ENCODE peak calls at places on chromosomes 13 and 19, in six cellular contexts. L is breast epithelium, J is H9, D is fibroblast of lung, V is GM13977, B is psoas muscle. T is an unnamed sample.

GRCh38 chr19:31232871-31233270 is 116.4 kb downstream of the TSHZ3 start:
- DNase-seq in L (no peak), J (no peak), D (peak), V (no peak), B (no peak), T (no peak)

GRCh38 chr13:106580551-106580950 is 12.6 kb upstream of the ARGLU1 start:
- DNase-seq in L (no peak), J (no peak), D (no peak), V (no peak), B (no peak), T (no peak)

GRCh38 chr13:47121092-47121763 is 224.4 kb upstream of the HTR2A start:
- DNase-seq in L (no peak), J (no peak), D (no peak), V (no peak), B (no peak), T (no peak)

GRCh38 chr19:14333101-14333871 is 48.0 kb upstream of the ADGRE5 start:
- DNase-seq in L (no peak), J (peak), D (peak), V (peak), B (no peak), T (peak)

GRCh38 chr13:32246468-32246867 is 68.7 kb downstream of the ZAR1L start:
- DNase-seq in L (peak), J (peak), D (peak), V (peak), B (no peak), T (peak)

GRCh38 chr19:54179921-54180452 is 7.0 kb upstream of the TMC4 start:
- DNase-seq in L (no peak), J (peak), D (peak), V (no peak), B (no peak), T (peak)

GRCh38 chr19:17479325-17479791 is 9.0 kb downstream of the SLC27A1 start:
- DNase-seq in L (no peak), J (no peak), D (peak), V (peak), B (no peak), T (no peak)

GRCh38 chr13:106619688-106620555 is 52.0 kb upstream of the ARGLU1 start:
- DNase-seq in L (no peak), J (peak), D (peak), V (peak), B (no peak), T (peak)

GRCh38 chr13:101053289-101053688 is 363.0 kb downstream of the NALCN start:
- DNase-seq in L (no peak), J (no peak), D (no peak), V (no peak), B (no peak), T (no peak)

GRCh38 chr19:33629826-33630375 is 8.1 kb downstream of the CHST8 start:
- DNase-seq in L (no peak), J (peak), D (no peak), V (no peak), B (no peak), T (no peak)

GRCh38 chr13:93476175-93476574 is 249.6 kb downstream of the GPC6 start:
- DNase-seq in L (no peak), J (no peak), D (peak), V (no peak), B (no peak), T (no peak)

GRCh38 chr13:52446265-52446664 is 4.2 kb downstream of the VPS36 start:
- DNase-seq in L (no peak), J (no peak), D (no peak), V (no peak), B (no peak), T (no peak)

GRCh38 chr13:96652506-96652905 is 341.8 kb downstream of the OXGR1 start:
- DNase-seq in L (no peak), J (no peak), D (peak), V (no peak), B (no peak), T (no peak)

GRCh38 chr19:32901504-32902161 is 32.1 kb upstream of the SLC7A9 start:
- DNase-seq in L (no peak), J (no peak), D (no peak), V (no peak), B (no peak), T (no peak)

GRCh38 chr13:75217949-75218348 is 264.0 kb downstream of the TBC1D4 start:
- DNase-seq in L (no peak), J (no peak), D (peak), V (no peak), B (no peak), T (no peak)

GRCh38 chr13:109610517-109610916 is 175.9 kb downstream of the IRS2 start:
- DNase-seq in L (no peak), J (peak), D (peak), V (no peak), B (peak), T (peak)
- TF ChIP-seq CTCF in L (no peak), J (peak), D (peak), V (peak), B (peak), T (peak)

GRCh38 chr13:50580684-50581305 is 262.7 kb downstream of the DLEU7 start:
- DNase-seq in L (no peak), J (no peak), D (peak), V (no peak), B (no peak), T (no peak)
- TF ChIP-seq CTCF in L (no peak), J (no peak), D (peak), V (no peak), B (no peak), T (no peak)

GRCh38 chr13:21336609-21337008 is 122.5 kb downstream of the ZDHHC20 start:
- DNase-seq in L (no peak), J (no peak), D (no peak), V (no peak), B (no peak), T (no peak)

GRCh38 chr13:21341637-21342422 is 117.3 kb downstream of the ZDHHC20 start:
- DNase-seq in L (no peak), J (no peak), D (no peak), V (no peak), B (no peak), T (no peak)

GRCh38 chr13:21342699-21343442 is 116.2 kb downstream of the ZDHHC20 start:
- DNase-seq in L (no peak), J (no peak), D (no peak), V (no peak), B (no peak), T (no peak)

GRCh38 chr13:21338651-21339278 is 120.3 kb downstream of the ZDHHC20 start:
- DNase-seq in L (no peak), J (no peak), D (no peak), V (no peak), B (no peak), T (no peak)

DNA sequence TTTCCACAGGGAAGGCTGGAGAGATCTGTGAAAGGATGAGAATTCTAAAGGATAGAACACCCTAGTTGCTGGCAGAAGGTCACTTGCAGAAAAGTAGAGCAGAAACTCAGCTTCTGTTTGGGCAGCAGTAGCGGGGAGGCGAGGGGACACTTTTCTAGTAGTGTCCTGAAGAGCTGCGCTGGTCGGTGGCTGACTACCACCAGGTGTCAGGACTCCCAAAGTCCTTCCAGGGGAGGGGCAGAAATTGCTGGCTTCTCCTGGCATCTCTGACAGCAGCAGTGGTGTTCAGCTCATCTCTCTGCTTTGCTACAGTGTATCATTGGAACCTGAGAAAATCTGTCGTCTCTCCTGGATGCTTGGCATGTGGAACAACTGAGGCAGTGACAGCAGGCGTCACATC is 120.9 kb downstream of the ZDHHC20 start:
- DNase-seq in L (no peak), J (no peak), D (no peak), V (no peak), B (no peak), T (no peak)
- TF ChIP-seq CTCF in L (no peak), J (peak), D (no peak), V (no peak), B (no peak), T (no peak)

GRCh38 chr19:3699071-3699740 is 1.1 kb downstream of the PIP5K1C start:
- DNase-seq in L (no peak), J (no peak), D (peak), V (peak), B (peak), T (peak)

GRCh38 chr19:3701200-3701599 is 932 bp upstream of the PIP5K1C start:
- DNase-seq in L (no peak), J (no peak), D (no peak), V (no peak), B (no peak), T (no peak)

GRCh38 chr19:3699741-3700241 is 477 bp downstream of the PIP5K1C start:
- DNase-seq in L (no peak), J (no peak), D (no peak), V (peak), B (no peak), T (no peak)

GRCh38 chr19:3698386-3698950 is 1.8 kb downstream of the PIP5K1C start:
- DNase-seq in L (no peak), J (no peak), D (peak), V (peak), B (no peak), T (no peak)

DNA sequence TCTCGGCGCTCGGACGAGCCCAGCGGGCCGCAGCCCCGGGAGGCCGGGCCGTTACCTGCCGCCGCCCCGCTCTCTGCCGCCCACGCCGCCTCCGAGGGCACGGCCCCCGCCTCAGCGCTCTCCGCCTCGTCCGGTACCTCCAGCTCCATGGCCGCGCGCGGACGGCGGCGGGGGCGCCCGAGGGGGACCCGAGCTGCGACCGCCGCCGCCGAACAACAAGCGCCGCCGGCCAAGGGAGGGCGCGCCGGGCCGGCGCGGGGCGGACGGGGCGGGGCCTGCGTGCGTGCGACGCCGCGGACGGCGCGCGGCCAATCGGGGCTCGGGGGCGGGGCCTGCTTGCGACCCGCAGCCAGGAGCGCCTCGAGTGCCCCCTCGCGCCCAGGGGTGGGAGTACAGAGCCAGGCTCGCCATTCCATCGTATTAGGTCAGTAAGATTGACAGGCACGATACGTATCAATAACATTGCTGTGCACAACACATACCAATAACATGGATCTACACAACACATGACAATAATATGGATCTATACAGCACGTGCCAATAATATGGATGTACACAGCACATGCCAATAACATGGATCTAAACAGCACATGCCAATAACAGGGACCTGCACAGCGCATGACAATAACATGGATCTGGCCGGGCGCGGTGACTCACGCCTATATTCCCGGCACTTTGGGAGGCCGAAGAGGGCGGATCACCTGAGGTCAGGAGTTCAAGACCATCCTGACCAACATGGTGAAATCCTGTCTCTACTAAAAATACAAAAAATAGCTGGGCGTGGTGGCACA is at the start of gene PIP5K1C:
- DNase-seq in L (peak), J (peak), D (peak), V (peak), B (peak), T (peak)
- TF ChIP-seq CTCF in L (peak), J (peak), D (peak), V (peak), B (peak), T (peak)

GRCh38 chr19:1427221-1427620 is 11.0 kb upstream of the RPS15 start:
- DNase-seq in L (no peak), J (no peak), D (no peak), V (no peak), B (no peak), T (no peak)

GRCh38 chr19:1431759-1432506 is 6.3 kb upstream of the RPS15 start:
- DNase-seq in L (no peak), J (no peak), D (no peak), V (no peak), B (no peak), T (no peak)

GRCh38 chr19:1430201-1430621 is 8.0 kb upstream of the RPS15 start:
- DNase-seq in L (no peak), J (no peak), D (no peak), V (no peak), B (no peak), T (no peak)

GRCh38 chr19:1428738-1429391 is 9.3 kb upstream of the RPS15 start:
- DNase-seq in L (no peak), J (no peak), D (no peak), V (no peak), B (no peak), T (no peak)

DNA sequence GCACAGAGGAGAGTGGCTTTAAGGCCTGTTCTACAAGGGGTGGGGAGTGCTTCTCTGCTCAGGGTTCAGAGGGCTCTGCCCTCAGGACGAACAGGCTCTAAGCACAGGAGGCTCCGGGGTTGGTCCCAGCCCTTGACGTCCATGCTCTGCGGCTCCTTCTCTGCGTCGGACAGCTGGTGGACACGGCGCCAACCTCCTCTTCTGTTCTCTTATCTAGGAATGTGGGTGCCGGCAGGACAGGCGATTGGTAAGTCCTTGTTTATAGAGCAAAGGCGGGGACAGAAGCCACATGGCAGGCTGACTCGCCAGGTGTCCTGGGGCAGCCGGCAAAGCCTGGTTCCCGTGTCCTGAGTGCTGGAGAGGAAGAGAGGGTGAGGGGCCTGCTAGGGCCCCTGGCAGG is 8.4 kb upstream of the RPS15 start:
- DNase-seq in L (no peak), J (no peak), D (no peak), V (no peak), B (no peak), T (no peak)
- TF ChIP-seq CTCF in L (no peak), J (no peak), D (no peak), V (no peak), B (no peak), T (no peak)

DNA sequence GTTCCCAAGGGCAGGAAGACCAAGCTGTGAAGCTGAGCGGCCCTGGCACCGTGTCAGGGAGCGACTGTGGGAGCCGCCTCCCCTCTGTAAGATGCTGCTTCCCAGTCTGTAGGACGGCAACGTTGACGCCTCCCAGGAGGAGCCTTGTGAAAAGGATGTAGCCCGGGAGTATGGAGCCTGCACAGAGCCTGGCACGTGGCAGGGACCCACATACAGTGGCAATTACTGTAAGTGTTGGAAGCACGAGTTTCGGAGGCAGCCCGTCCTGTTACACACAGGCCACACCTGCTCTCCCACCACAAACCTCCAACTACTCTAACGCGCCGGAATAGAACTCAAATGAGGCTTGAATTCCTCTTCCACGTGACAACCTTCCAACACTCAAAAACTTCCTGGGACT is 6.6 kb downstream of the RAB20 start:
- DNase-seq in L (no peak), J (no peak), D (no peak), V (no peak), B (no peak), T (no peak)
- TF ChIP-seq CTCF in L (no peak), J (no peak), D (no peak), V (no peak), B (no peak), T (no peak)

T was measured in GM13976.